ENCODE peak calls at places on chromosomes 16 and 17, in six cellular contexts. One of them, this sample, is unnamed.

GRCh38 chr17:78497115-78497540 is 80.1 kb downstream of the DNAH17 start:
- DNase-seq in transverse colon: peak; percentile 67
- DNase-seq in A549: peak; percentile 94
- DNase-seq in esophagus squamous epithelium: no peak
- DNase-seq in heart left ventricle: peak; percentile 82
- DNase-seq in breast epithelium: peak; percentile 75
- DNase-seq in this sample: peak; percentile 35

GRCh38 chr17:15263206-15263579 is 1.9 kb downstream of the PMP22 start:
- DNase-seq in transverse colon: peak; percentile 77
- DNase-seq in A549: peak; percentile 84
- DNase-seq in esophagus squamous epithelium: peak; percentile 15
- DNase-seq in heart left ventricle: peak; percentile 90
- DNase-seq in breast epithelium: peak; percentile 76
- DNase-seq in this sample: peak; percentile 85

GRCh38 chr17:76420356-76421053 is 32.4 kb downstream of the UBE2O start:
- DNase-seq in transverse colon: no peak
- DNase-seq in A549: no peak
- DNase-seq in esophagus squamous epithelium: no peak
- DNase-seq in heart left ventricle: no peak
- DNase-seq in breast epithelium: no peak
- DNase-seq in this sample: no peak

GRCh38 chr16:57479043-57479421 is 7.3 kb downstream of the DOK4 start:
- DNase-seq in transverse colon: no peak
- DNase-seq in A549: no peak
- DNase-seq in esophagus squamous epithelium: no peak
- DNase-seq in heart left ventricle: no peak
- DNase-seq in breast epithelium: peak; percentile 44
- DNase-seq in this sample: no peak

GRCh38 chr16:13136896-13137295 is 235.5 kb downstream of the SHISA9 start:
- DNase-seq in transverse colon: no peak
- DNase-seq in A549: no peak
- DNase-seq in esophagus squamous epithelium: no peak
- DNase-seq in heart left ventricle: no peak
- DNase-seq in breast epithelium: no peak
- DNase-seq in this sample: no peak

GRCh38 chr17:61382796-61383688 is 16.6 kb upstream of the TBX2 start:
- DNase-seq in transverse colon: no peak
- DNase-seq in A549: no peak
- DNase-seq in esophagus squamous epithelium: no peak
- DNase-seq in heart left ventricle: no peak
- DNase-seq in breast epithelium: no peak
- DNase-seq in this sample: no peak

GRCh38 chr16:4639899-4640509 is 15.4 kb downstream of the MGRN1 start:
- DNase-seq in transverse colon: no peak
- DNase-seq in A549: no peak
- DNase-seq in esophagus squamous epithelium: no peak
- DNase-seq in heart left ventricle: no peak
- DNase-seq in breast epithelium: no peak
- DNase-seq in this sample: no peak

GRCh38 chr17:51346218-51346982 is 86.1 kb downstream of the UTP18 start:
- DNase-seq in transverse colon: no peak
- DNase-seq in A549: no peak
- DNase-seq in esophagus squamous epithelium: no peak
- DNase-seq in heart left ventricle: no peak
- DNase-seq in breast epithelium: no peak
- DNase-seq in this sample: no peak

GRCh38 chr16:84585886-84586285 is 32.0 kb downstream of the COTL1 start:
- DNase-seq in transverse colon: no peak
- DNase-seq in A549: peak; percentile 48
- DNase-seq in esophagus squamous epithelium: no peak
- DNase-seq in heart left ventricle: no peak
- DNase-seq in breast epithelium: no peak
- DNase-seq in this sample: no peak

GRCh38 chr17:34243732-34244299 is 11.3 kb upstream of the CCL2 start:
- DNase-seq in transverse colon: no peak
- DNase-seq in A549: no peak
- DNase-seq in esophagus squamous epithelium: no peak
- DNase-seq in heart left ventricle: no peak
- DNase-seq in breast epithelium: no peak
- DNase-seq in this sample: no peak

GRCh38 chr16:3580271-3580670 is 3.1 kb upstream of the NLRC3 start:
- DNase-seq in transverse colon: no peak
- DNase-seq in A549: no peak
- DNase-seq in esophagus squamous epithelium: no peak
- DNase-seq in heart left ventricle: peak; percentile 40
- DNase-seq in breast epithelium: no peak
- DNase-seq in this sample: no peak

GRCh38 chr17:77810536-77810935 is 148.0 kb upstream of the TNRC6C start:
- DNase-seq in transverse colon: peak; percentile 26
- DNase-seq in A549: no peak
- DNase-seq in esophagus squamous epithelium: no peak
- DNase-seq in heart left ventricle: no peak
- DNase-seq in breast epithelium: no peak
- DNase-seq in this sample: no peak

GRCh38 chr17:17934214-17934613 is 38.0 kb downstream of the TOM1L2 start:
- DNase-seq in transverse colon: no peak
- DNase-seq in A549: no peak
- DNase-seq in esophagus squamous epithelium: no peak
- DNase-seq in heart left ventricle: no peak
- DNase-seq in breast epithelium: no peak
- DNase-seq in this sample: no peak

GRCh38 chr16:2429771-2430663 is 770 bp downstream of the CCNF start:
- DNase-seq in transverse colon: no peak
- DNase-seq in A549: no peak
- DNase-seq in esophagus squamous epithelium: no peak
- DNase-seq in heart left ventricle: no peak
- DNase-seq in breast epithelium: no peak
- DNase-seq in this sample: no peak

GRCh38 chr17:41818024-41818423 is 5.2 kb downstream of the FKBP10 start:
- DNase-seq in transverse colon: no peak
- DNase-seq in A549: no peak
- DNase-seq in esophagus squamous epithelium: no peak
- DNase-seq in heart left ventricle: no peak
- DNase-seq in breast epithelium: no peak
- DNase-seq in this sample: no peak

DNA sequence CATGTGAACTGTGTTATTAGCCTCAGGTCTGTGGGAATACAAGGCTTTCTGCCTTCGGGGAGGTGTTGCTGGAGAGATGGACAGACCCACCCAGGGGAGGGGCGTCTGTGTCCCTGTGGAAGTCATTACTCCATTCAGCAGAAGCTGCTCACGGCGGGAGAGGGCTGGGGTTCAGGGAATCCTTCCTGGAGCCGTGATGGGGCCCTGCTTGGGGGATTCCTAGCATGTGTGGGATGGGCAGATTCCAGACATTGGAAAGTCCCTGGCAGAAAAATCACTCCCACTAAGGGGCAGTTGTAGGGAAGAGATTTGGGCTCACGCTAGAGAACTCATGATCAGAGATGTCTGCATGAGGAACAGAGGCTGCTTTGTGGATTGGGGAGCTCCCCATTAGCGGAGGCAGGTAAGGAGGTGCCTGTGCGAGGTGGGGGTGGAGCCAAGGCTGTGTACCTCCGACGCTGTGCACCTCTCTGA is 56.3 kb upstream of the IL34 start:
- DNase-seq in transverse colon: no peak
- DNase-seq in A549: peak; percentile 43
- DNase-seq in esophagus squamous epithelium: no peak
- DNase-seq in heart left ventricle: peak; percentile 64
- DNase-seq in breast epithelium: no peak
- DNase-seq in this sample: peak; percentile 22
- TF ChIP-seq POLR2A in transverse colon: no peak
- TF ChIP-seq POLR2A in A549: no peak
- TF ChIP-seq POLR2A in esophagus squamous epithelium: no peak
- TF ChIP-seq POLR2A in heart left ventricle: no peak
- TF ChIP-seq POLR2A in breast epithelium: no peak
- TF ChIP-seq POLR2A in this sample: no peak

DNA sequence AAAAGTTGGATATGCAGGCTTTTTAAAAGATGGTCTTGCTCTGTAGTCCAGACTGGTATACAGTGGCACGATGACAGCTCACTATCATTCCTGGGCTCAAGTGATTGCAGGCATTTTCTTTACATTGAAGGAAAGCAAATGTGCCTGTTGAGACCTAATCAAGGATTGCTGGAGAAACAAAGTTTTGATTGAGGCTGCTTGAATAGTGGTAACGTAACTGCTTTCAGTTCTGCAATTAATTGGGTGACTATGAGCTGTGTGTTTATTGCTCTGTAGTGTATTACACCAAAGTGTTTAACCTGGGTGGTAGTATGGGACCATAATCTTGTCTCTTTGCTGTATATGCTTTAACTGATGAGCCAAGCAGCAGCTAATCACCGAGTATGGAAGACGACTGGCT is 2.3 kb downstream of the UBB start:
- DNase-seq in transverse colon: no peak
- DNase-seq in A549: no peak
- DNase-seq in esophagus squamous epithelium: no peak
- DNase-seq in heart left ventricle: no peak
- DNase-seq in breast epithelium: no peak
- DNase-seq in this sample: no peak
- H3K4me3 ChIP-seq in transverse colon: no peak overlapping the region
- H3K4me3 ChIP-seq in A549: peak overlapping the region; percentile 88
- H3K4me3 ChIP-seq in esophagus squamous epithelium: peak overlapping the region; percentile 18
- H3K4me3 ChIP-seq in heart left ventricle: peak overlapping the region; percentile 66
- H3K4me3 ChIP-seq in breast epithelium: peak overlapping the region; percentile 69
- H3K4me3 ChIP-seq in this sample: no peak overlapping the region

DNA sequence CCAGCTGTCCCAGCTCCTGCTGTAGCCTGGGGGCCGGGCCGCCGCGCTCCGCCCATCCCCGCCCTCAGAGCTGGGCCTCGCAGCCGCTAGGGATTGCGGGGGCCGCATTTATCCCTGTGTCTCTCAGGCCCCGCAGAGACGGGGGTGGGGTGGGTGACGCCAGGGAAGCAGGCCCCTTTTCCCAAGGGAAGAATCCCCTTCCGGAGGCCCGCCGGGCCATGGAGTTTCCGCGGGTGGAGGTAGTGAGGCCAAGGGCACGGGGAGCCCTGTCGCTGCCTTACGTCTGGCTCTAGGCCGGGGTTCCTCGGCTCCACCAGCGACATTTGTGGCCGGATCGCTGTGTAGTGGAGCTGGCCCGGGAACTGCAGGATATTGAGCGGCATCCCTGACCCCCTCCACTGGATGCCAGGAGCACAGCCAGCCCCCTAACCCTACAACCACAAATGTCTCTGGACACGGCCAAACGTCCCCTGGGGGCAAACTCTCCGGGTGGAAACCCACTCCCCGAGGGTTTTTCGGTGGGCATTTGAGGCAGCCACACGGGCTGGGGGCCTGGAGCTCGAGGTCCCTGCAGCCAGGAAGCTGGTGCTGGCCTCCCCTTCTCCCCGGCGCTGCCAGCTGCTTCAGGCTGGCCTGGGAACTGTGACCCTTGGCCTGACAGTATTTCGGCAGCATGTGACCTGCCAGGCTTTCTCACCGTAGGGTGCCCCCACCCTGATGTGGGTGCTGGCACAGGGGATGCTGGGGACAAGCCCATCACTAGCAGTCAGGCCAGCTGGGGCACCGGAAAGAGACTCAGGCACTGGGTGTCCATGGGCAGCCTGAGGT is 12.0 kb upstream of the CD300A start:
- DNase-seq in transverse colon: peak; percentile 94
- DNase-seq in A549: no peak
- DNase-seq in esophagus squamous epithelium: no peak
- DNase-seq in heart left ventricle: no peak
- DNase-seq in breast epithelium: no peak
- DNase-seq in this sample: peak; percentile 82
- TF ChIP-seq POLR2A in transverse colon: peak; percentile 73
- TF ChIP-seq POLR2A in A549: no peak
- TF ChIP-seq POLR2A in esophagus squamous epithelium: no peak
- TF ChIP-seq POLR2A in heart left ventricle: peak; percentile 59
- TF ChIP-seq POLR2A in breast epithelium: no peak
- TF ChIP-seq POLR2A in this sample: peak; percentile 86

DNA sequence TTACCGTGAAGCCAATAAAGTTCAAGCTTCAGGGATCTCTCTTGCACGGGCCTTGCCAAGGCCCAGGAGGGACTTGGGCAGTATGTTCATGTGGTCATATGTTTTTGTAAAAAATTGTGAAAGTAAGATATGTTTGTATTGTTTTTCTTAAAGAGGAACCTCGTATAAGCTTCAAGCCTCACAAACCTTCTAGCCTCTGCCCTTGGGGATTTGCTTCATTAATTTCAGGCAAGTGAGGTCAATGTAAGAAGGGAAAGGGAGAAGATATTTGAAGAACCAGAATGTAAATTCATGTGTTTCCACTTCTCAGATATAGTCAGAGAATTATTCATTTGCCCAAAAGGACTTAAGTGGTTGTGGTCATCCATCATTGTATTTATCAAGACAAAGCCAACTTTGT is 6.1 kb downstream of the SSTR2 start:
- DNase-seq in transverse colon: no peak
- DNase-seq in A549: no peak
- DNase-seq in esophagus squamous epithelium: no peak
- DNase-seq in heart left ventricle: no peak
- DNase-seq in breast epithelium: no peak
- DNase-seq in this sample: no peak
- H3K4me3 ChIP-seq in transverse colon: no peak overlapping the region
- H3K4me3 ChIP-seq in A549: no peak overlapping the region
- H3K4me3 ChIP-seq in esophagus squamous epithelium: no peak overlapping the region
- H3K4me3 ChIP-seq in heart left ventricle: no peak overlapping the region
- H3K4me3 ChIP-seq in breast epithelium: no peak overlapping the region
- H3K4me3 ChIP-seq in this sample: no peak overlapping the region

GRCh38 chr17:65054602-65055001 is 1.9 kb downstream of the GNA13 start:
- DNase-seq in transverse colon: no peak
- DNase-seq in A549: no peak
- DNase-seq in esophagus squamous epithelium: no peak
- DNase-seq in heart left ventricle: no peak
- DNase-seq in breast epithelium: no peak
- DNase-seq in this sample: no peak
- TF ChIP-seq POLR2A in transverse colon: no peak
- TF ChIP-seq POLR2A in A549: no peak
- TF ChIP-seq POLR2A in esophagus squamous epithelium: no peak
- TF ChIP-seq POLR2A in heart left ventricle: no peak
- TF ChIP-seq POLR2A in breast epithelium: no peak
- TF ChIP-seq POLR2A in this sample: no peak

DNA sequence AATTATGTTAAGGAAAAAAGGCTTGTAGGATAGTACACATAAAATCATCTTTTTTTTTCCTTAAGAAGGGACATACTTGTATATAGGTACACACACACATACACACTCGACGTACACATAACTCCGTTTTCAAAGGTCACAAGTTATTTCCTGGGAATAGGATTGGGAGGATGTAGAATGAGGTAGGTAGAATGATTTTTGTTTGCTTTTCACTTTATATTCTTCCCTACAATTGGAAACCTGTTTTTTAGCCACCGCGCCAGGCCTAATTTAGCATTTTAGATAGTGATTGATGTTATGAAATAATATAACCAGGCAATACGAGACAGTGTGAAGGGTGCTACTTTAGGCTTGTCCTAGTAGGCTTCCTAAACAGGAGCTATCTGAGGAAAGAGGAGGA is 1.8 kb upstream of the HAPSTR1 start:
- DNase-seq in transverse colon: no peak
- DNase-seq in A549: no peak
- DNase-seq in esophagus squamous epithelium: no peak
- DNase-seq in heart left ventricle: no peak
- DNase-seq in breast epithelium: no peak
- DNase-seq in this sample: no peak
- H3K4me3 ChIP-seq in transverse colon: no peak overlapping the region
- H3K4me3 ChIP-seq in A549: no peak overlapping the region
- H3K4me3 ChIP-seq in esophagus squamous epithelium: peak overlapping the region; percentile 86
- H3K4me3 ChIP-seq in heart left ventricle: no peak overlapping the region
- H3K4me3 ChIP-seq in breast epithelium: peak overlapping the region; percentile 88
- H3K4me3 ChIP-seq in this sample: no peak overlapping the region

GRCh38 chr16:28204211-28204610 is 7.6 kb downstream of the XPO6 start:
- DNase-seq in transverse colon: no peak
- DNase-seq in A549: no peak
- DNase-seq in esophagus squamous epithelium: no peak
- DNase-seq in heart left ventricle: no peak
- DNase-seq in breast epithelium: no peak
- DNase-seq in this sample: no peak
- TF ChIP-seq POLR2A in transverse colon: no peak
- TF ChIP-seq POLR2A in A549: no peak
- TF ChIP-seq POLR2A in esophagus squamous epithelium: no peak
- TF ChIP-seq POLR2A in heart left ventricle: no peak
- TF ChIP-seq POLR2A in breast epithelium: no peak
- TF ChIP-seq POLR2A in this sample: no peak

This sample was measured in tibial nerve.